ENCODE peak calls at places on chromosomes 7 and 10, in four cellular contexts. One of them, this sample, is unnamed.

GRCh38 chr7:16657656-16658279 is 11.8 kb downstream of the BZW2 start:
- DNase-seq in aorta: no peak
- DNase-seq in foreskin fibroblast: peak; percentile 92
- DNase-seq in body of pancreas: peak; percentile 47
- DNase-seq in this sample: peak; percentile 65

GRCh38 chr7:11768263-11768662 is 63.7 kb downstream of the THSD7A start:
- DNase-seq in aorta: no peak
- DNase-seq in foreskin fibroblast: no peak
- DNase-seq in body of pancreas: no peak
- DNase-seq in this sample: no peak

GRCh38 chr7:154744226-154744860 is 258.6 kb downstream of the PAXIP1 start:
- DNase-seq in aorta: no peak
- DNase-seq in foreskin fibroblast: no peak
- DNase-seq in body of pancreas: peak; percentile 66
- DNase-seq in this sample: no peak

GRCh38 chr10:73796766-73797165 is 11.4 kb downstream of the ZSWIM8 start:
- DNase-seq in aorta: peak; percentile 48
- DNase-seq in foreskin fibroblast: no peak
- DNase-seq in body of pancreas: no peak
- DNase-seq in this sample: no peak

GRCh38 chr7:101164071-101164840 is 1.1 kb downstream of the VGF start:
- DNase-seq in aorta: peak; percentile 81
- DNase-seq in foreskin fibroblast: peak; percentile 69
- DNase-seq in body of pancreas: peak; percentile 35
- DNase-seq in this sample: no peak

GRCh38 chr7:15199482-15199881 is 296.9 kb upstream of the DGKB start:
- DNase-seq in aorta: no peak
- DNase-seq in foreskin fibroblast: peak; percentile 10
- DNase-seq in body of pancreas: no peak
- DNase-seq in this sample: no peak

GRCh38 chr7:136072447-136072846 is 95.3 kb upstream of the MTPN start:
- DNase-seq in aorta: no peak
- DNase-seq in foreskin fibroblast: no peak
- DNase-seq in body of pancreas: no peak
- DNase-seq in this sample: no peak

GRCh38 chr10:111281516-111281915 is 204.7 kb downstream of the ADRA2A start:
- DNase-seq in aorta: no peak
- DNase-seq in foreskin fibroblast: no peak
- DNase-seq in body of pancreas: no peak
- DNase-seq in this sample: no peak

GRCh38 chr7:37311282-37311868 is 137.3 kb downstream of the ELMO1 start:
- DNase-seq in aorta: no peak
- DNase-seq in foreskin fibroblast: no peak
- DNase-seq in body of pancreas: no peak
- DNase-seq in this sample: no peak

GRCh38 chr7:856444-857095 is 19.8 kb upstream of the GET4 start:
- DNase-seq in aorta: no peak
- DNase-seq in foreskin fibroblast: no peak
- DNase-seq in body of pancreas: no peak
- DNase-seq in this sample: no peak
- H3K4me3 ChIP-seq in aorta: no peak overlapping the region
- H3K4me3 ChIP-seq in foreskin fibroblast: no peak overlapping the region
- H3K4me3 ChIP-seq in body of pancreas: no peak overlapping the region
- H3K4me3 ChIP-seq in this sample: no peak overlapping the region

GRCh38 chr10:132722391-132722790 is 63.6 kb downstream of the NKX6-2 start:
- DNase-seq in aorta: no peak
- DNase-seq in foreskin fibroblast: no peak
- DNase-seq in body of pancreas: no peak
- DNase-seq in this sample: no peak
- H3K4me3 ChIP-seq in aorta: no peak overlapping the region
- H3K4me3 ChIP-seq in foreskin fibroblast: no peak overlapping the region
- H3K4me3 ChIP-seq in body of pancreas: no peak overlapping the region
- H3K4me3 ChIP-seq in this sample: no peak overlapping the region

GRCh38 chr7:122307228-122307619 is 2.7 kb upstream of the FEZF1 start:
- DNase-seq in aorta: no peak
- DNase-seq in foreskin fibroblast: no peak
- DNase-seq in body of pancreas: no peak
- DNase-seq in this sample: no peak

GRCh38 chr7:122304996-122305421 is 459 bp upstream of the FEZF1 start:
- DNase-seq in aorta: no peak
- DNase-seq in foreskin fibroblast: no peak
- DNase-seq in body of pancreas: no peak
- DNase-seq in this sample: no peak

GRCh38 chr7:122304604-122304975 is at the start of gene FEZF1:
- DNase-seq in aorta: no peak
- DNase-seq in foreskin fibroblast: no peak
- DNase-seq in body of pancreas: peak; percentile 34
- DNase-seq in this sample: no peak

GRCh38 chr7:122306320-122307227 is 2.0 kb upstream of the FEZF1 start:
- DNase-seq in aorta: no peak
- DNase-seq in foreskin fibroblast: no peak
- DNase-seq in body of pancreas: no peak
- DNase-seq in this sample: no peak

GRCh38 chr7:122305475-122306319 is 1.1 kb upstream of the FEZF1 start:
- DNase-seq in aorta: peak; percentile 71
- DNase-seq in foreskin fibroblast: no peak
- DNase-seq in body of pancreas: peak; percentile 20
- DNase-seq in this sample: no peak
- H3K4me3 ChIP-seq in aorta: no peak overlapping the region
- H3K4me3 ChIP-seq in foreskin fibroblast: no peak overlapping the region
- H3K4me3 ChIP-seq in body of pancreas: no peak overlapping the region
- H3K4me3 ChIP-seq in this sample: no peak overlapping the region

GRCh38 chr7:2566348-2566889 is 7.6 kb downstream of the IQCE start:
- DNase-seq in aorta: peak; percentile 6
- DNase-seq in foreskin fibroblast: no peak
- DNase-seq in body of pancreas: no peak
- DNase-seq in this sample: no peak
- H3K4me3 ChIP-seq in aorta: no peak overlapping the region
- H3K4me3 ChIP-seq in foreskin fibroblast: no peak overlapping the region
- H3K4me3 ChIP-seq in body of pancreas: no peak overlapping the region
- H3K4me3 ChIP-seq in this sample: no peak overlapping the region